ENCODE peak calls at places on chromosomes 4 and X, in four cellular contexts. I is K562, A is HepG2, X is GM12878. K is an unnamed sample.

GRCh38 chr4:57078685-57079521 is 31.3 kb downstream of the IGFBP7 start:
- DNase-seq in I (no peak), A (peak), X (no peak), K (no peak)

GRCh38 chr4:42172921-42173320 is 20.5 kb upstream of the BEND4 start:
- DNase-seq in I (no peak), A (no peak), X (no peak), K (no peak)

GRCh38 chr4:184893836-184894571 is 68.2 kb upstream of the ACSL1 start:
- DNase-seq in I (no peak), A (no peak), X (no peak), K (no peak)

GRCh38 chr4:184746532-184746870 is 12.6 kb upstream of the CENPU start:
- DNase-seq in I (no peak), A (no peak), X (no peak), K (no peak)

GRCh38 chr4:176376032-176376614 is 56.4 kb downstream of the SPCS3 start:
- DNase-seq in I (no peak), A (no peak), X (no peak), K (no peak)

GRCh38 chrX:10939384-10939783 is 171.7 kb upstream of the HCCS start:
- DNase-seq in I (no peak), A (peak), X (no peak), K (no peak)

GRCh38 chrX:65862638-65863037 is 177.2 kb downstream of the VSIG4 start:
- DNase-seq in I (no peak), A (no peak), X (no peak), K (no peak)

GRCh38 chr4:83408958-83409357 is 46.7 kb downstream of the HELQ start:
- DNase-seq in I (no peak), A (no peak), X (no peak), K (no peak)

GRCh38 chr4:82721819-82722423 is 76.7 kb downstream of the SCD5 start:
- DNase-seq in I (no peak), A (peak), X (no peak), K (no peak)

GRCh38 chr4:110197421-110198398 is 705 bp downstream of the ELOVL6 start:
- DNase-seq in I (peak), A (no peak), X (no peak), K (no peak)

GRCh38 chr4:69156913-69157312 is 57.6 kb downstream of the UGT2B11 start:
- DNase-seq in I (no peak), A (peak), X (no peak), K (no peak)

GRCh38 chr4:51858605-51859211 is 15.8 kb downstream of the DCUN1D4 start:
- DNase-seq in I (no peak), A (no peak), X (no peak), K (no peak)

GRCh38 chrX:46029777-46030176 is 515.4 kb downstream of the ZNF674 start:
- DNase-seq in I (no peak), A (no peak), X (no peak), K (no peak)

GRCh38 chr4:88244821-88245579 is 39.4 kb downstream of the PPM1K start:
- DNase-seq in I (no peak), A (no peak), X (no peak), K (peak)

GRCh38 chr4:182144621-182145359 is 98.4 kb upstream of the TENM3 start:
- DNase-seq in I (no peak), A (no peak), X (no peak), K (no peak)

GRCh38 chrX:3345281-3346081 is 971 bp downstream of the MXRA5 start:
- DNase-seq in I (no peak), A (no peak), X (no peak), K (peak)

GRCh38 chr4:164481306-164482091 is 272.4 kb upstream of the SMIM31 start:
- DNase-seq in I (no peak), A (no peak), X (no peak), K (no peak)

GRCh38 chr4:25169446-25169845 is 9.2 kb upstream of the SEPSECS start:
- DNase-seq in I (no peak), A (no peak), X (no peak), K (no peak)

GRCh38 chr4:113056318-113056717 is 6.9 kb downstream of the ANK2 start:
- DNase-seq in I (no peak), A (no peak), X (no peak), K (no peak)

GRCh38 chr4:98720871-98721480 is 62.6 kb upstream of the TSPAN5 start:
- DNase-seq in I (no peak), A (no peak), X (no peak), K (no peak)

GRCh38 chrX:103503853-103504207 is 15.5 kb downstream of the RAB40A start:
- DNase-seq in I (no peak), A (no peak), X (no peak), K (no peak)

GRCh38 chr4:127509155-127509554 is 123.6 kb upstream of the INTU start:
- DNase-seq in I (no peak), A (no peak), X (no peak), K (no peak)

GRCh38 chr4:85475631-85476233 is 782 bp downstream of the ARHGAP24 start:
- DNase-seq in I (no peak), A (no peak), X (no peak), K (no peak)

GRCh38 chr4:28241021-28241420 is 1380.4 kb downstream of the STIM2 start:
- DNase-seq in I (no peak), A (no peak), X (no peak), K (no peak)

GRCh38 chr4:127425911-127426310 is 206.8 kb upstream of the INTU start:
- DNase-seq in I (no peak), A (no peak), X (no peak), K (no peak)

GRCh38 chr4:100062921-100063320 is 112.8 kb upstream of the H2AZ1 start:
- DNase-seq in I (no peak), A (no peak), X (no peak), K (no peak)

GRCh38 chr4:81504685-81505598 is 33.2 kb upstream of the RASGEF1B start:
- DNase-seq in I (no peak), A (no peak), X (no peak), K (no peak)

DNA sequence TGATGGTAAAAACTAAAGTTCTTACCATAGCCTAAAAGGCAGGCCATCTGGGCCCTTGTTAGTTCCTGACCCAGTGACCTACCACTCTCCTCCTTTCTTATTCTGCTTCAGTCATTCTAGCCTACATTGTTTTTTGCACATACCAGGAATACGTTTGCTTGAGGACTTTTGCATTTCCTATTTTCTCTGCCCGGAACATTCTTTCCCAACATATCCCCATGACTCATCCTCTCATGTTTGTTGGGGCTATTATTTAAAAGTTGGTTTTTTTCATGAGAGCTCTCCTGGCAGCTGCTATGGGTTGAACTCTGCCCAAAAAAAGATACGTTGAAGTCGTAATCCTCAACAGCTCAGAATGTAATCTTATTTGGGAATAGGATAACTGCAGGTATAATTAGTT is 138.4 kb upstream of the PDHA2 start:
- DNase-seq in I (no peak), A (no peak), X (no peak), K (no peak)
- TF ChIP-seq EP300 in I (no peak), A (no peak), X (no peak), K (no peak)

GRCh38 chr4:48489683-48490011 is 405 bp upstream of the ZAR1 start:
- DNase-seq in I (no peak), A (no peak), X (no peak), K (peak)
- TF ChIP-seq EZH2 in I (no peak), A (no peak), X (no peak), K (no peak)

GRCh38 chr4:17811078-17811603 is 362 bp downstream of the NCAPG start:
- DNase-seq in I (no peak), A (no peak), X (no peak), K (peak)

GRCh38 chr4:17812125-17812524 is 1.3 kb downstream of the NCAPG start:
- DNase-seq in I (no peak), A (no peak), X (no peak), K (no peak)

GRCh38 chr4:17809667-17810066 is 890 bp downstream of the DCAF16 start:
- DNase-seq in I (no peak), A (peak), X (no peak), K (no peak)

GRCh38 chr4:17812801-17813200 is 2.0 kb downstream of the NCAPG start:
- DNase-seq in I (no peak), A (no peak), X (no peak), K (no peak)

DNA sequence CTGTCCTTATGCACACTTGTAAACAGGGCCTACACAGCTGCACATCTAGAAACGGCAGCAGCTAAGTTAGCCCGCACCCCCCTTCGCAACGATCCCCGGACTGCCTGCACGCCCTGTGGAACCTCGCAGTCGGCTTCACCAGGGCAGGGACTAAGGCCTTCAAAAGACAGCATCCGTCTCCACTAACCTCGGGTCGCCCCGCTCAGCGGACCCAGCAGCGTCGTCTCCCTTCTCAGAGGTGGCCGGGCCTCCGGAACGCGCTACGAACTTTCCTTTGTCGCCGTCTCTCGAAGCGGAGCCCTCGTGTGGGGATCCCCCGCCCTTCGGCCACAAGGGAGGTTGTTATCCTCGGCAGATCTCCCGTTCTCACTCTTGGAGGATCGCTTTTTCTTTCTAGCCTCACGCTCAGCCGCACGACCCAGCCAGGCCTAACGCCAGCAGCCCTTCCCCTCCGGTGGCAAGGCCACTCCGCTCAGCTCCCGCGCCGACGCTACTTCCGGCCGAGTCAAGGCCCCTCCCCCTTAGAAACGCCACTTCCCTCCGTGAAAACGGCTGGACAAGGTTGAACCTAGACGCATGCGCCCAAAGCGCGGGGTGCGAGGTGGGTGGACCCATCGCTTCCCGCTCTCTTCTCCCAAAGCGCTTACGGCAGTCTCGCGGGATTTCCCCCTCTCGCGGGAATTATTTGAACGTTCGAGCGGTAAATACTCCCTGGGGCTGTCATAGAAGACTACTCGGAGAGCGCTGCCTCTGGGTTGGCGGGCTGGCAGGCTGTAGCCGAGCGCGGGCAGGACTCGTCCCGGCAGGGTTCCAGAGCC is at the start of the genes DCAF16 and NCAPG:
- DNase-seq in I (peak), A (peak), X (peak), K (peak)
- TF ChIP-seq EP300 in I (no peak), A (peak), X (peak), K (no peak)

GRCh38 chr4:80206111-80206510 is 8.8 kb downstream of the PRDM8 start:
- DNase-seq in I (no peak), A (no peak), X (no peak), K (no peak)

GRCh38 chr4:80206541-80207171 is 9.4 kb downstream of the PRDM8 start:
- DNase-seq in I (no peak), A (no peak), X (no peak), K (no peak)

GRCh38 chr4:80208606-80209005 is 11.3 kb downstream of the PRDM8 start:
- DNase-seq in I (no peak), A (no peak), X (no peak), K (no peak)

GRCh38 chr4:80207172-80207583 is 9.9 kb downstream of the PRDM8 start:
- DNase-seq in I (no peak), A (no peak), X (no peak), K (peak)

GRCh38 chr4:80207664-80208063 is 10.4 kb downstream of the PRDM8 start:
- DNase-seq in I (no peak), A (no peak), X (no peak), K (no peak)
- TF ChIP-seq EZH2 in I (no peak), A (no peak), X (no peak), K (no peak)

GRCh38 chr4:2041234-2042130 is 17.6 kb upstream of the NAT8L start:
- DNase-seq in I (peak), A (peak), X (peak), K (peak)
- TF ChIP-seq EP300 in I (no peak), A (no peak), X (no peak), K (no peak)

GRCh38 chr4:20984011-20984836 is 284.0 kb downstream of the PACRGL start:
- DNase-seq in I (no peak), A (no peak), X (no peak), K (peak)
- TF ChIP-seq EZH2 in I (no peak), A (no peak), X (no peak), K (no peak)

GRCh38 chr4:137394000-137394399 is 138.3 kb downstream of the PCDH18 start:
- DNase-seq in I (no peak), A (no peak), X (no peak), K (no peak)
- TF ChIP-seq EP300 in I (no peak), A (no peak), X (no peak), K (no peak)

K was measured in H1.